ENCODE peak calls at places on chromosome 19, in eight cellular contexts. One of them, this sample, is unnamed.

GRCh38 chr19:2527716-2528115 is 51.8 kb downstream of the GADD45B start:
- DNase-seq in EL: no peak
- DNase-seq in AG08395: no peak
- DNase-seq in activated CD4-positive, alpha-beta T cell treated with anti-CD3 and anti-CD28 coated beads, Interleukin-2, amount 50 U/mL, for 24 hours: no peak
- DNase-seq in T-helper 9 cell: no peak
- DNase-seq in progenitor cell of endocrine pancreas: no peak
- DNase-seq in Calu3: no peak
- DNase-seq in hepatic stellate cell: no peak
- DNase-seq in this sample: no peak

GRCh38 chr19:35177377-35178274 is 23.1 kb downstream of the FXYD5 start:
- DNase-seq in Calu3: no peak
- DNase-seq in progenitor cell of endocrine pancreas: no peak
- DNase-seq in activated CD4-positive, alpha-beta T cell treated with anti-CD3 and anti-CD28 coated beads, Interleukin-2, amount 50 U/mL, for 24 hours: no peak
- DNase-seq in AG08395: no peak
- DNase-seq in T-helper 9 cell: no peak
- DNase-seq in hepatic stellate cell: no peak
- DNase-seq in EL: no peak
- DNase-seq in this sample: no peak

GRCh38 chr19:12764698-12765097 is 10.7 kb downstream of the HOOK2 start:
- DNase-seq in activated CD4-positive, alpha-beta T cell treated with anti-CD3 and anti-CD28 coated beads, Interleukin-2, amount 50 U/mL, for 24 hours: no peak
- DNase-seq in progenitor cell of endocrine pancreas: no peak
- DNase-seq in EL: no peak
- DNase-seq in T-helper 9 cell: no peak
- DNase-seq in Calu3: no peak
- DNase-seq in AG08395: no peak
- DNase-seq in hepatic stellate cell: no peak
- DNase-seq in this sample: peak

GRCh38 chr19:43984687-43985000 is 656 bp downstream of the ZNF155 start:
- DNase-seq in hepatic stellate cell: no peak
- DNase-seq in progenitor cell of endocrine pancreas: no peak
- DNase-seq in T-helper 9 cell: no peak
- DNase-seq in EL: no peak
- DNase-seq in AG08395: no peak
- DNase-seq in Calu3: no peak
- DNase-seq in activated CD4-positive, alpha-beta T cell treated with anti-CD3 and anti-CD28 coated beads, Interleukin-2, amount 50 U/mL, for 24 hours: no peak
- DNase-seq in this sample: no peak

GRCh38 chr19:11425719-11426457 is 6.8 kb upstream of the RGL3 start:
- DNase-seq in EL: no peak
- DNase-seq in T-helper 9 cell: no peak
- DNase-seq in progenitor cell of endocrine pancreas: no peak
- DNase-seq in Calu3: no peak
- DNase-seq in hepatic stellate cell: no peak
- DNase-seq in AG08395: peak
- DNase-seq in activated CD4-positive, alpha-beta T cell treated with anti-CD3 and anti-CD28 coated beads, Interleukin-2, amount 50 U/mL, for 24 hours: no peak
- DNase-seq in this sample: no peak

GRCh38 chr19:18853755-18854427 is 22.1 kb downstream of the UPF1 start:
- DNase-seq in hepatic stellate cell: no peak
- DNase-seq in EL: no peak
- DNase-seq in AG08395: no peak
- DNase-seq in Calu3: no peak
- DNase-seq in progenitor cell of endocrine pancreas: no peak
- DNase-seq in T-helper 9 cell: no peak
- DNase-seq in activated CD4-positive, alpha-beta T cell treated with anti-CD3 and anti-CD28 coated beads, Interleukin-2, amount 50 U/mL, for 24 hours: no peak
- DNase-seq in this sample: no peak

GRCh38 chr19:44764975-44765948 is 12.4 kb upstream of the CBLC start:
- DNase-seq in activated CD4-positive, alpha-beta T cell treated with anti-CD3 and anti-CD28 coated beads, Interleukin-2, amount 50 U/mL, for 24 hours: no peak
- DNase-seq in progenitor cell of endocrine pancreas: no peak
- DNase-seq in AG08395: no peak
- DNase-seq in EL: peak
- DNase-seq in hepatic stellate cell: no peak
- DNase-seq in Calu3: peak
- DNase-seq in T-helper 9 cell: no peak
- DNase-seq in this sample: no peak

GRCh38 chr19:38596057-38596981 is 21.4 kb downstream of the MAP4K1 start:
- DNase-seq in hepatic stellate cell: no peak
- DNase-seq in progenitor cell of endocrine pancreas: peak
- DNase-seq in Calu3: peak
- DNase-seq in activated CD4-positive, alpha-beta T cell treated with anti-CD3 and anti-CD28 coated beads, Interleukin-2, amount 50 U/mL, for 24 hours: no peak
- DNase-seq in T-helper 9 cell: no peak
- DNase-seq in AG08395: no peak
- DNase-seq in EL: peak
- DNase-seq in this sample: no peak

GRCh38 chr19:16040642-16041041 is 35.7 kb upstream of the TPM4 start:
- DNase-seq in T-helper 9 cell: no peak
- DNase-seq in hepatic stellate cell: no peak
- DNase-seq in EL: peak
- DNase-seq in activated CD4-positive, alpha-beta T cell treated with anti-CD3 and anti-CD28 coated beads, Interleukin-2, amount 50 U/mL, for 24 hours: no peak
- DNase-seq in progenitor cell of endocrine pancreas: no peak
- DNase-seq in AG08395: no peak
- DNase-seq in Calu3: no peak
- DNase-seq in this sample: no peak

GRCh38 chr19:28358604-28359003 is 854.3 kb downstream of the UQCRFS1 start:
- DNase-seq in Calu3: no peak
- DNase-seq in AG08395: no peak
- DNase-seq in hepatic stellate cell: no peak
- DNase-seq in EL: no peak
- DNase-seq in activated CD4-positive, alpha-beta T cell treated with anti-CD3 and anti-CD28 coated beads, Interleukin-2, amount 50 U/mL, for 24 hours: no peak
- DNase-seq in T-helper 9 cell: no peak
- DNase-seq in progenitor cell of endocrine pancreas: no peak
- DNase-seq in this sample: no peak

GRCh38 chr19:36032251-36033104 is at the start of gene CLIP3:
- DNase-seq in AG08395: peak
- DNase-seq in Calu3: no peak
- DNase-seq in progenitor cell of endocrine pancreas: peak
- DNase-seq in hepatic stellate cell: peak
- DNase-seq in activated CD4-positive, alpha-beta T cell treated with anti-CD3 and anti-CD28 coated beads, Interleukin-2, amount 50 U/mL, for 24 hours: no peak
- DNase-seq in EL: peak
- DNase-seq in T-helper 9 cell: no peak
- DNase-seq in this sample: peak

GRCh38 chr19:10961073-10961762 is 388 bp downstream of the SMARCA4 start:
- DNase-seq in Calu3: peak
- DNase-seq in EL: peak
- DNase-seq in AG08395: peak
- DNase-seq in activated CD4-positive, alpha-beta T cell treated with anti-CD3 and anti-CD28 coated beads, Interleukin-2, amount 50 U/mL, for 24 hours: peak
- DNase-seq in progenitor cell of endocrine pancreas: no peak
- DNase-seq in T-helper 9 cell: no peak
- DNase-seq in hepatic stellate cell: peak
- DNase-seq in this sample: peak

GRCh38 chr19:13881692-13882418 is 4.9 kb downstream of the NANOS3 start:
- DNase-seq in EL: peak
- DNase-seq in AG08395: peak
- DNase-seq in progenitor cell of endocrine pancreas: no peak
- DNase-seq in hepatic stellate cell: peak
- DNase-seq in T-helper 9 cell: no peak
- DNase-seq in activated CD4-positive, alpha-beta T cell treated with anti-CD3 and anti-CD28 coated beads, Interleukin-2, amount 50 U/mL, for 24 hours: no peak
- DNase-seq in Calu3: no peak
- DNase-seq in this sample: peak

GRCh38 chr19:3982701-3983541 is 2.3 kb downstream of the EEF2 start:
- DNase-seq in progenitor cell of endocrine pancreas: no peak
- DNase-seq in T-helper 9 cell: no peak
- DNase-seq in hepatic stellate cell: peak
- DNase-seq in EL: peak
- DNase-seq in Calu3: no peak
- DNase-seq in AG08395: peak
- DNase-seq in activated CD4-positive, alpha-beta T cell treated with anti-CD3 and anti-CD28 coated beads, Interleukin-2, amount 50 U/mL, for 24 hours: no peak
- DNase-seq in this sample: no peak

GRCh38 chr19:29269641-29270040 is 56.7 kb upstream of the UQCRFS1 start:
- DNase-seq in activated CD4-positive, alpha-beta T cell treated with anti-CD3 and anti-CD28 coated beads, Interleukin-2, amount 50 U/mL, for 24 hours: no peak
- DNase-seq in T-helper 9 cell: no peak
- DNase-seq in hepatic stellate cell: no peak
- DNase-seq in EL: no peak
- DNase-seq in progenitor cell of endocrine pancreas: no peak
- DNase-seq in Calu3: no peak
- DNase-seq in AG08395: no peak
- DNase-seq in this sample: no peak

GRCh38 chr19:51166846-51167490 is 24.9 kb downstream of the SIGLEC7 start:
- DNase-seq in activated CD4-positive, alpha-beta T cell treated with anti-CD3 and anti-CD28 coated beads, Interleukin-2, amount 50 U/mL, for 24 hours: no peak
- DNase-seq in EL: no peak
- DNase-seq in T-helper 9 cell: no peak
- DNase-seq in AG08395: no peak
- DNase-seq in progenitor cell of endocrine pancreas: no peak
- DNase-seq in hepatic stellate cell: no peak
- DNase-seq in Calu3: no peak
- DNase-seq in this sample: peak

GRCh38 chr19:17001603-17002183 is 24.9 kb downstream of the CPAMD8 start:
- DNase-seq in hepatic stellate cell: no peak
- DNase-seq in progenitor cell of endocrine pancreas: no peak
- DNase-seq in activated CD4-positive, alpha-beta T cell treated with anti-CD3 and anti-CD28 coated beads, Interleukin-2, amount 50 U/mL, for 24 hours: no peak
- DNase-seq in EL: no peak
- DNase-seq in T-helper 9 cell: peak
- DNase-seq in AG08395: no peak
- DNase-seq in Calu3: no peak
- DNase-seq in this sample: no peak

GRCh38 chr19:11552666-11553372 is 6.2 kb downstream of the ELOF1 start:
- DNase-seq in Calu3: no peak
- DNase-seq in progenitor cell of endocrine pancreas: no peak
- DNase-seq in hepatic stellate cell: no peak
- DNase-seq in activated CD4-positive, alpha-beta T cell treated with anti-CD3 and anti-CD28 coated beads, Interleukin-2, amount 50 U/mL, for 24 hours: no peak
- DNase-seq in T-helper 9 cell: no peak
- DNase-seq in EL: no peak
- DNase-seq in AG08395: no peak
- DNase-seq in this sample: peak

GRCh38 chr19:495440-496332 is 600 bp upstream of the MADCAM1 start:
- DNase-seq in hepatic stellate cell: no peak
- DNase-seq in EL: peak
- DNase-seq in AG08395: peak
- DNase-seq in activated CD4-positive, alpha-beta T cell treated with anti-CD3 and anti-CD28 coated beads, Interleukin-2, amount 50 U/mL, for 24 hours: no peak
- DNase-seq in progenitor cell of endocrine pancreas: peak
- DNase-seq in Calu3: peak
- DNase-seq in T-helper 9 cell: peak
- DNase-seq in this sample: no peak

GRCh38 chr19:31988256-31988655 is 357.2 kb upstream of the ZNF507 start:
- DNase-seq in T-helper 9 cell: no peak
- DNase-seq in AG08395: no peak
- DNase-seq in Calu3: no peak
- DNase-seq in EL: no peak
- DNase-seq in hepatic stellate cell: no peak
- DNase-seq in progenitor cell of endocrine pancreas: no peak
- DNase-seq in activated CD4-positive, alpha-beta T cell treated with anti-CD3 and anti-CD28 coated beads, Interleukin-2, amount 50 U/mL, for 24 hours: no peak
- DNase-seq in this sample: no peak